ENCODE peak calls at places on chromosomes 6 and 20, in four cellular contexts. S is IMR-90, R is kidney tubule cell, X is hypothalamus. G is an unnamed sample.

GRCh38 chr6:81484251-81484650 is 268.2 kb downstream of the TENT5A start:
- DNase-seq in S (no peak), R (no peak), X (no peak), G (no peak)

GRCh38 chr6:134400941-134401340 is 83.0 kb upstream of the SGK1 start:
- DNase-seq in S (no peak), R (no peak), X (no peak), G (no peak)

GRCh38 chr6:135458051-135458450 is 39.5 kb downstream of the AHI1 start:
- DNase-seq in S (no peak), R (no peak), X (no peak), G (no peak)

GRCh38 chr6:137415127-137415833 is 78.9 kb downstream of the OLIG3 start:
- DNase-seq in S (peak), R (peak), X (peak), G (peak)

GRCh38 chr6:63504777-63505384 is 67.4 kb upstream of the LOC128125822 start:
- DNase-seq in S (no peak), R (peak), X (no peak), G (no peak)

GRCh38 chr6:16322666-16323312 is 84.4 kb downstream of the GMPR start:
- DNase-seq in S (peak), R (peak), X (peak), G (peak)

GRCh38 chr6:152566040-152566875 is 70.9 kb downstream of the SYNE1 start:
- DNase-seq in S (no peak), R (no peak), X (no peak), G (no peak)

GRCh38 chr6:163860194-163861081 is 445.9 kb downstream of the QKI start:
- DNase-seq in S (peak), R (peak), X (no peak), G (no peak)

GRCh38 chr6:47631248-47632196 is 66.9 kb upstream of the ADGRF4 start:
- DNase-seq in S (peak), R (peak), X (no peak), G (peak)

GRCh38 chr20:11447371-11448100 is 470.2 kb upstream of the BTBD3 start:
- DNase-seq in S (no peak), R (no peak), X (no peak), G (no peak)

GRCh38 chr6:137866914-137867684 is at the start of gene TNFAIP3:
- DNase-seq in S (peak), R (peak), X (peak), G (peak)

GRCh38 chr6:148577687-148578488 is 168.9 kb upstream of the UST start:
- DNase-seq in S (peak), R (peak), X (peak), G (peak)

GRCh38 chr6:38476141-38476540 is 163.6 kb downstream of the BTBD9 start:
- DNase-seq in S (no peak), R (no peak), X (no peak), G (no peak)

GRCh38 chr20:20664795-20665194 is 47.6 kb downstream of the RALGAPA2 start:
- DNase-seq in S (no peak), R (peak), X (no peak), G (peak)

GRCh38 chr20:39269031-39269461 is 306.9 kb downstream of the DHX35 start:
- DNase-seq in S (peak), R (peak), X (peak), G (no peak)

GRCh38 chr6:11021003-11021402 is 23.1 kb downstream of the ELOVL2 start:
- DNase-seq in S (no peak), R (no peak), X (no peak), G (no peak)

GRCh38 chr6:35178012-35178411 is 35.7 kb upstream of the SCUBE3 start:
- DNase-seq in S (no peak), R (peak), X (no peak), G (no peak)

GRCh38 chr20:22106308-22106938 is 401.0 kb downstream of the PAX1 start:
- DNase-seq in S (no peak), R (no peak), X (no peak), G (no peak)

GRCh38 chr6:37033255-37033654 is 27.8 kb downstream of the FGD2 start:
- DNase-seq in S (peak), R (peak), X (no peak), G (no peak)

GRCh38 chr20:39462436-39462835 is 500.3 kb downstream of the DHX35 start:
- DNase-seq in S (no peak), R (no peak), X (no peak), G (no peak)

GRCh38 chr6:139371421-139372253 is 2.8 kb downstream of the CITED2 start:
- DNase-seq in S (peak), R (no peak), X (no peak), G (no peak)

GRCh38 chr6:12334524-12335130 is 44.5 kb downstream of the EDN1 start:
- DNase-seq in S (no peak), R (no peak), X (no peak), G (peak)